ENCODE peak calls at places on chromosomes 6 and 20, in five cellular contexts. One of them, this sample, is unnamed.
A peak's percentile ranks its signal among the peaks of the same experiment; 100 is the strongest.

GRCh38 chr6:29722773-29723665 is at the start of gene HLA-F:
- DNase-seq in NB4: no peak
- DNase-seq in body of pancreas: peak; percentile 84
- DNase-seq in gastrocnemius medialis: peak; percentile 80
- DNase-seq in uterus: peak; percentile 85
- DNase-seq in this sample: peak; percentile 90

GRCh38 chr6:41636803-41637178 is 1.5 kb upstream of the MDFI start:
- DNase-seq in NB4: no peak
- DNase-seq in body of pancreas: peak; percentile 83
- DNase-seq in gastrocnemius medialis: no peak
- DNase-seq in uterus: no peak
- DNase-seq in this sample: no peak

GRCh38 chr20:50048420-50049166 is 64.4 kb downstream of the UBE2V1 start:
- DNase-seq in NB4: peak; percentile 56
- DNase-seq in body of pancreas: no peak
- DNase-seq in gastrocnemius medialis: no peak
- DNase-seq in uterus: no peak
- DNase-seq in this sample: no peak

GRCh38 chr6:43055966-43056365 is 2.3 kb upstream of the CUL7 start:
- DNase-seq in NB4: no peak
- DNase-seq in body of pancreas: no peak
- DNase-seq in gastrocnemius medialis: no peak
- DNase-seq in uterus: no peak
- DNase-seq in this sample: no peak

GRCh38 chr20:62449951-62450815 is 22.8 kb upstream of the RBBP8NL start:
- DNase-seq in NB4: no peak
- DNase-seq in body of pancreas: no peak
- DNase-seq in gastrocnemius medialis: no peak
- DNase-seq in uterus: no peak
- DNase-seq in this sample: no peak

GRCh38 chr6:167559675-167560479 is 235.0 kb downstream of the TTLL2 start:
- DNase-seq in NB4: no peak
- DNase-seq in body of pancreas: peak; percentile 85
- DNase-seq in gastrocnemius medialis: no peak
- DNase-seq in uterus: no peak
- DNase-seq in this sample: no peak

GRCh38 chr6:39923394-39923793 is 10.9 kb downstream of the MOCS1 start:
- DNase-seq in NB4: no peak
- DNase-seq in body of pancreas: peak; percentile 94
- DNase-seq in gastrocnemius medialis: peak; percentile 87
- DNase-seq in uterus: no peak
- DNase-seq in this sample: no peak

GRCh38 chr6:34053721-34054120 is 92.2 kb downstream of the GRM4 start:
- DNase-seq in NB4: no peak
- DNase-seq in body of pancreas: no peak
- DNase-seq in gastrocnemius medialis: no peak
- DNase-seq in uterus: no peak
- DNase-seq in this sample: no peak

GRCh38 chr6:169263836-169264608 is 10.4 kb upstream of the THBS2 start:
- DNase-seq in NB4: no peak
- DNase-seq in body of pancreas: peak; percentile 66
- DNase-seq in gastrocnemius medialis: no peak
- DNase-seq in uterus: no peak
- DNase-seq in this sample: no peak

GRCh38 chr6:1929931-1930330 is 315.5 kb downstream of the GMDS start:
- DNase-seq in NB4: no peak
- DNase-seq in body of pancreas: no peak
- DNase-seq in gastrocnemius medialis: no peak
- DNase-seq in uterus: no peak
- DNase-seq in this sample: no peak

GRCh38 chr20:57685134-57685851 is 24.5 kb downstream of the PMEPA1 start:
- DNase-seq in NB4: no peak
- DNase-seq in body of pancreas: no peak
- DNase-seq in gastrocnemius medialis: no peak
- DNase-seq in uterus: no peak
- DNase-seq in this sample: peak; percentile 67

GRCh38 chr6:76940186-76940585 is 523.1 kb downstream of the HTR1B start:
- DNase-seq in NB4: no peak
- DNase-seq in body of pancreas: no peak
- DNase-seq in gastrocnemius medialis: no peak
- DNase-seq in uterus: no peak
- DNase-seq in this sample: no peak

GRCh38 chr20:50193169-50193850 is 2.7 kb downstream of the CEBPB start:
- DNase-seq in NB4: no peak
- DNase-seq in body of pancreas: peak; percentile 55
- DNase-seq in gastrocnemius medialis: peak; percentile 34
- DNase-seq in uterus: no peak
- DNase-seq in this sample: peak; percentile 56

GRCh38 chr6:19838442-19839236 is 1.5 kb downstream of the ID4 start:
- DNase-seq in NB4: no peak
- DNase-seq in body of pancreas: peak; percentile 58
- DNase-seq in gastrocnemius medialis: no peak
- DNase-seq in uterus: peak; percentile 21
- DNase-seq in this sample: peak; percentile 12

GRCh38 chr6:20408851-20409250 is 7.2 kb downstream of the E2F3 start:
- DNase-seq in NB4: no peak
- DNase-seq in body of pancreas: no peak
- DNase-seq in gastrocnemius medialis: no peak
- DNase-seq in uterus: no peak
- DNase-seq in this sample: no peak

GRCh38 chr6:167678102-167679101 is 148.3 kb upstream of the AFDN start:
- DNase-seq in NB4: no peak
- DNase-seq in body of pancreas: peak; percentile 65
- DNase-seq in gastrocnemius medialis: peak; percentile 28
- DNase-seq in uterus: peak; percentile 50
- DNase-seq in this sample: peak; percentile 61

GRCh38 chr6:157510329-157511188 is 129.6 kb downstream of the ZDHHC14 start:
- DNase-seq in NB4: no peak
- DNase-seq in body of pancreas: no peak
- DNase-seq in gastrocnemius medialis: no peak
- DNase-seq in uterus: no peak
- DNase-seq in this sample: no peak

GRCh38 chr6:121603486-121603885 is 168.0 kb downstream of the GJA1 start:
- DNase-seq in NB4: no peak
- DNase-seq in body of pancreas: no peak
- DNase-seq in gastrocnemius medialis: no peak
- DNase-seq in uterus: no peak
- DNase-seq in this sample: no peak

GRCh38 chr20:50252715-50253500 is 62.3 kb downstream of the CEBPB start:
- DNase-seq in NB4: no peak
- DNase-seq in body of pancreas: no peak
- DNase-seq in gastrocnemius medialis: no peak
- DNase-seq in uterus: no peak
- DNase-seq in this sample: no peak

GRCh38 chr20:17369506-17369905 is 142.7 kb downstream of the PCSK2 start:
- DNase-seq in NB4: no peak
- DNase-seq in body of pancreas: no peak
- DNase-seq in gastrocnemius medialis: no peak
- DNase-seq in uterus: no peak
- DNase-seq in this sample: no peak

GRCh38 chr6:89412071-89413005 is at the start of gene RRAGD:
- DNase-seq in NB4: peak; percentile 85
- DNase-seq in body of pancreas: peak; percentile 72
- DNase-seq in gastrocnemius medialis: peak; percentile 82
- DNase-seq in uterus: peak; percentile 41
- DNase-seq in this sample: peak; percentile 75

GRCh38 chr6:87504440-87504839 is 31.7 kb downstream of the SLC35A1 start:
- DNase-seq in NB4: no peak
- DNase-seq in body of pancreas: no peak
- DNase-seq in gastrocnemius medialis: no peak
- DNase-seq in uterus: no peak
- DNase-seq in this sample: no peak

GRCh38 chr6:29746846-29747687 is 23.8 kb downstream of the HLA-F start:
- DNase-seq in NB4: no peak
- DNase-seq in body of pancreas: no peak
- DNase-seq in gastrocnemius medialis: no peak
- DNase-seq in uterus: no peak
- DNase-seq in this sample: no peak

GRCh38 chr6:43669050-43669921 is 18.3 kb downstream of the MRPS18A start:
- DNase-seq in NB4: no peak
- DNase-seq in body of pancreas: peak; percentile 45
- DNase-seq in gastrocnemius medialis: peak; percentile 62
- DNase-seq in uterus: peak; percentile 87
- DNase-seq in this sample: peak; percentile 77

GRCh38 chr20:23043376-23043775 is 6.1 kb downstream of the THBD start:
- DNase-seq in NB4: no peak
- DNase-seq in body of pancreas: no peak
- DNase-seq in gastrocnemius medialis: no peak
- DNase-seq in uterus: no peak
- DNase-seq in this sample: no peak

GRCh38 chr6:46677314-46677654 is 10.4 kb upstream of the TDRD6 start:
- DNase-seq in NB4: peak; percentile 18
- DNase-seq in body of pancreas: no peak
- DNase-seq in gastrocnemius medialis: no peak
- DNase-seq in uterus: no peak
- DNase-seq in this sample: no peak
- TF ChIP-seq POLR2A in NB4: no peak
- TF ChIP-seq POLR2A in body of pancreas: no peak
- TF ChIP-seq POLR2A in gastrocnemius medialis: no peak
- TF ChIP-seq POLR2A in uterus: no peak
- TF ChIP-seq POLR2A in this sample: no peak

GRCh38 chr6:5175195-5175594 is 85.6 kb downstream of the LYRM4 start:
- DNase-seq in NB4: peak; percentile 10
- DNase-seq in body of pancreas: no peak
- DNase-seq in gastrocnemius medialis: no peak
- DNase-seq in uterus: no peak
- DNase-seq in this sample: no peak
- TF ChIP-seq CTCF in NB4: peak; percentile 50
- TF ChIP-seq CTCF in body of pancreas: no peak
- TF ChIP-seq CTCF in gastrocnemius medialis: no peak
- TF ChIP-seq CTCF in uterus: no peak
- TF ChIP-seq CTCF in this sample: no peak

GRCh38 chr6:18261877-18262276 is 2.5 kb downstream of the DEK start:
- DNase-seq in NB4: no peak
- DNase-seq in body of pancreas: no peak
- DNase-seq in gastrocnemius medialis: no peak
- DNase-seq in uterus: no peak
- DNase-seq in this sample: no peak
- H3K4me3 ChIP-seq in NB4: peak overlapping the region; percentile 93
- H3K4me3 ChIP-seq in body of pancreas: no peak overlapping the region
- H3K4me3 ChIP-seq in gastrocnemius medialis: no peak overlapping the region
- H3K4me3 ChIP-seq in uterus: no peak overlapping the region
- H3K4me3 ChIP-seq in this sample: no peak overlapping the region

GRCh38 chr6:35724059-35724458 is 12.8 kb upstream of the ARMC12 start:
- DNase-seq in NB4: no peak
- DNase-seq in body of pancreas: no peak
- DNase-seq in gastrocnemius medialis: no peak
- DNase-seq in uterus: no peak
- DNase-seq in this sample: no peak

GRCh38 chr6:35725081-35725708 is 11.6 kb upstream of the ARMC12 start:
- DNase-seq in NB4: no peak
- DNase-seq in body of pancreas: no peak
- DNase-seq in gastrocnemius medialis: no peak
- DNase-seq in uterus: no peak
- DNase-seq in this sample: no peak

GRCh38 chr6:35727206-35727934 is 9.5 kb upstream of the ARMC12 start:
- DNase-seq in NB4: peak; percentile 88
- DNase-seq in body of pancreas: peak; percentile 83
- DNase-seq in gastrocnemius medialis: peak; percentile 90
- DNase-seq in uterus: peak; percentile 93
- DNase-seq in this sample: peak; percentile 90

GRCh38 chr6:35724471-35724870 is 12.4 kb upstream of the ARMC12 start:
- DNase-seq in NB4: no peak
- DNase-seq in body of pancreas: no peak
- DNase-seq in gastrocnemius medialis: no peak
- DNase-seq in uterus: no peak
- DNase-seq in this sample: no peak

GRCh38 chr6:35725721-35726438 is 11.0 kb upstream of the ARMC12 start:
- DNase-seq in NB4: peak; percentile 85
- DNase-seq in body of pancreas: peak; percentile 88
- DNase-seq in gastrocnemius medialis: peak; percentile 90
- DNase-seq in uterus: peak; percentile 68
- DNase-seq in this sample: peak; percentile 28
- TF ChIP-seq POLR2A in NB4: no peak
- TF ChIP-seq POLR2A in body of pancreas: peak; percentile 54
- TF ChIP-seq POLR2A in gastrocnemius medialis: no peak
- TF ChIP-seq POLR2A in uterus: peak; percentile 32
- TF ChIP-seq POLR2A in this sample: no peak

DNA sequence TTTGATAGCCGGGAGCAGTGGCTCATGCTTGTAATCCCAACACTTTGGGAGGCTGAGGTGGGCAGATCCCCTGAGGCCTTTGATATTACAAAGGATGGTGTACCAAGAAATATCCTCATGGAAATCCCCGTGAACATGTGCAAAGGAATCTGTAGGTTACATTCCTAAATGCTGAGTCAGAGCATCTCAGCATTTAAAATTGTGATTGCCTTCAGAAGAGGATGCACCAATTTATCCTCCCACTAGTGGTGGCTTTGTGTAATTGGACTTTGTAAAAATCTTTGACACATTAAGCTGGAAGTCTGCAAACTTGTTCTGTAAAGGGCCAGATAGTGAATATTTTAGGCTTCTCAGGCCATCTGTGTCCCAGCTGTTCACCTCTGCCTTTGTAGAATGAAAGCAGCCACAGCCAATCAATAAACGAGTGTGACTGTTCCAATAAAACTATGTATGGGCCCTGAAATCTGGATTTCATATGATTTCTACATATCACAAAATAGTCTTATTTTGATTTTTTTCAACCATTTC is 11.8 kb downstream of the TMEM14B start:
- DNase-seq in NB4: peak; percentile 63
- DNase-seq in body of pancreas: no peak
- DNase-seq in gastrocnemius medialis: no peak
- DNase-seq in uterus: no peak
- DNase-seq in this sample: no peak
- TF ChIP-seq CTCF in NB4: peak; percentile 48
- TF ChIP-seq CTCF in body of pancreas: peak; percentile 25
- TF ChIP-seq CTCF in gastrocnemius medialis: peak; percentile 13
- TF ChIP-seq CTCF in uterus: no peak
- TF ChIP-seq CTCF in this sample: peak; percentile 49

GRCh38 chr6:32940656-32941411 is at the start of gene HLA-DMB:
- DNase-seq in NB4: peak; percentile 54
- DNase-seq in body of pancreas: peak; percentile 72
- DNase-seq in gastrocnemius medialis: peak; percentile 70
- DNase-seq in uterus: no peak
- DNase-seq in this sample: no peak
- H3K4me3 ChIP-seq in NB4: no peak within 1 kb of the TSS
- H3K4me3 ChIP-seq in body of pancreas: no peak within 1 kb of the TSS
- H3K4me3 ChIP-seq in gastrocnemius medialis: peak within 1 kb of the TSS; percentile 59
- H3K4me3 ChIP-seq in uterus: peak within 1 kb of the TSS; percentile 14
- H3K4me3 ChIP-seq in this sample: peak within 1 kb of the TSS; percentile 54

GRCh38 chr6:27019651-27020552 is 227.6 kb upstream of the PRSS16 start:
- DNase-seq in NB4: peak; percentile 93
- DNase-seq in body of pancreas: peak; percentile 92
- DNase-seq in gastrocnemius medialis: peak; percentile 54
- DNase-seq in uterus: peak; percentile 85
- DNase-seq in this sample: peak; percentile 89
- TF ChIP-seq POLR2A in NB4: peak; percentile 76
- TF ChIP-seq POLR2A in body of pancreas: peak; percentile 88
- TF ChIP-seq POLR2A in gastrocnemius medialis: peak; percentile 61
- TF ChIP-seq POLR2A in uterus: peak; percentile 65
- TF ChIP-seq POLR2A in this sample: no peak